ENCODE peak calls at places on chromosomes 7 and 10, in six cellular contexts. B, L, I, F, E and S are unnamed samples.

GRCh38 chr10:112986791-112987190 is 36.7 kb downstream of the TCF7L2 start:
- DNase-seq in E (no peak), B (no peak), I (no peak), L (no peak), F (no peak), S (no peak)

GRCh38 chr7:85699482-85699881 is 512.6 kb upstream of the SEMA3D start:
- DNase-seq in E (no peak), F (no peak), I (no peak), B (no peak), L (no peak), S (no peak)

GRCh38 chr10:21369697-21370096 is 155.8 kb downstream of the SKIDA1 start:
- DNase-seq in E (no peak), F (no peak), L (no peak), B (no peak), I (no peak), S (no peak)

GRCh38 chr10:132301371-132302330 is 6.1 kb downstream of the STK32C start:
- DNase-seq in I (no peak), L (peak; percentile 72), B (no peak), F (no peak), E (no peak), S (no peak)

GRCh38 chr7:1939434-1940401 is 269.6 kb downstream of the ELFN1 start:
- DNase-seq in L (no peak), E (no peak), I (no peak), B (peak; percentile 23), F (no peak), S (no peak)

GRCh38 chr7:51732951-51733350 is 416.3 kb upstream of the COBL start:
- DNase-seq in I (no peak), L (no peak), E (peak; percentile 3), B (no peak), F (no peak), S (no peak)

GRCh38 chr7:99076615-99077014 is 67.3 kb downstream of the SMURF1 start:
- DNase-seq in L (no peak), B (no peak), F (no peak), E (no peak), I (no peak), S (peak; percentile 19)

GRCh38 chr10:95697429-95697828 is 3.7 kb upstream of the TCTN3 start:
- DNase-seq in E (no peak), B (no peak), L (no peak), I (no peak), F (no peak), S (no peak)

GRCh38 chr7:158814637-158815036 is 14.7 kb downstream of the ESYT2 start:
- DNase-seq in I (no peak), E (no peak), B (no peak), L (no peak), F (no peak), S (no peak)

GRCh38 chr10:74991435-74991834 is 120.0 kb upstream of the SAMD8 start:
- DNase-seq in I (no peak), E (peak; percentile 17), F (peak; percentile 45), L (no peak), B (no peak), S (no peak)

GRCh38 chr10:116170815-116171250 is 102.2 kb downstream of the GFRA1 start:
- DNase-seq in E (no peak), L (no peak), F (no peak), B (no peak), I (no peak), S (no peak)

GRCh38 chr10:70445718-70446485 is 4.4 kb upstream of the NODAL start:
- DNase-seq in L (no peak), F (no peak), I (no peak), B (no peak), E (no peak), S (no peak)

GRCh38 chr10:3623746-3624145 is 161.3 kb downstream of the KLF6 start:
- DNase-seq in F (no peak), I (no peak), E (no peak), L (no peak), B (no peak), S (no peak)

GRCh38 chr10:49271346-49271745 is 27.6 kb upstream of the C10orf71 start:
- DNase-seq in B (no peak), I (no peak), L (no peak), F (no peak), E (no peak), S (no peak)

GRCh38 chr10:32413513-32413912 is 32.4 kb upstream of the CCDC7 start:
- DNase-seq in I (no peak), B (no peak), L (no peak), E (no peak), F (no peak), S (no peak)

GRCh38 chr7:29989257-29989995 is at the start of gene SCRN1:
- DNase-seq in B (peak; percentile 73), F (peak; percentile 32), E (peak; percentile 99), I (peak; percentile 29), L (no peak), S (no peak)

GRCh38 chr7:147879116-147879750 is 711.3 kb upstream of the C7orf33 start:
- DNase-seq in F (no peak), B (no peak), E (no peak), L (no peak), I (no peak), S (no peak)

GRCh38 chr7:85714182-85714581 is 527.3 kb upstream of the SEMA3D start:
- DNase-seq in E (no peak), I (no peak), B (no peak), F (no peak), L (no peak), S (no peak)

GRCh38 chr7:27606270-27607209 is 56.1 kb downstream of the HIBADH start:
- DNase-seq in F (no peak), L (no peak), E (no peak), B (no peak), I (no peak), S (no peak)
- TF ChIP-seq EP300 in F (no peak), L (no peak), E (peak; percentile 76), B (no peak), I (no peak), S (no peak)

DNA sequence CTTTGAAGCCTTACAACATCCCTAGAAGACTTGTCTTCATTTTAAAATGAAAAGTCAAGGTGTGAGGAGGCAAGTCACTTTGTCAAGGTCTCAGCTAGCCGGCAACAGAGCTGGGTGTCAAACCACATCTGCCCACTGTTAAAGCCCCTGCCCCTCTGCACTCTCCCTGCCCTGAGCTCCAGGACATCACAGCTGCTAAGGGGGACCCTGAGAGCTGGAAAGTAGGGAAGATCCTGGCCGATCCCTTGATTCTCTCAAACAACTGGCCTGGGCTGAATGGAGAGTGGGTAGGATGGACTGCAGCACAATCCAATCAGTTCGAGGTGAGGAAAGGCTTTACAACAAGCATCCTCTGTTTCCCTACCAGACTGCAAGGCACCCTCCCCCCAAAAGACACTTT is 148.2 kb downstream of the HERPUD2 start:
- DNase-seq in F (no peak), L (no peak), E (no peak), I (no peak), B (no peak), S (peak; percentile 39)
- TF ChIP-seq CTCF in F (no peak), L (no peak), E (no peak), I (no peak), B (no peak), S (no peak)

GRCh38 chr7:50505553-50505952 is 55.4 kb upstream of the FIGNL1 start:
- DNase-seq in E (no peak), I (no peak), F (no peak), L (no peak), B (no peak), S (no peak)

GRCh38 chr7:50504646-50505546 is 54.7 kb upstream of the FIGNL1 start:
- DNase-seq in L (no peak), F (no peak), B (no peak), E (peak; percentile 33), I (no peak), S (no peak)

GRCh38 chr7:50502947-50503346 is 52.8 kb upstream of the FIGNL1 start:
- DNase-seq in E (no peak), I (no peak), F (no peak), L (no peak), B (no peak), S (no peak)

GRCh38 chr7:50499092-50499491 is 48.9 kb upstream of the FIGNL1 start:
- DNase-seq in B (no peak), L (no peak), F (peak; percentile 3), I (no peak), E (no peak), S (peak; percentile 75)

GRCh38 chr7:50502001-50502684 is 52.0 kb upstream of the FIGNL1 start:
- DNase-seq in B (peak; percentile 61), L (no peak), I (no peak), F (no peak), E (no peak), S (no peak)
- TF ChIP-seq EP300 in B (peak; percentile 98), L (peak; percentile 93), I (peak; percentile 99), F (no peak), E (no peak), S (peak; percentile 86)

DNA sequence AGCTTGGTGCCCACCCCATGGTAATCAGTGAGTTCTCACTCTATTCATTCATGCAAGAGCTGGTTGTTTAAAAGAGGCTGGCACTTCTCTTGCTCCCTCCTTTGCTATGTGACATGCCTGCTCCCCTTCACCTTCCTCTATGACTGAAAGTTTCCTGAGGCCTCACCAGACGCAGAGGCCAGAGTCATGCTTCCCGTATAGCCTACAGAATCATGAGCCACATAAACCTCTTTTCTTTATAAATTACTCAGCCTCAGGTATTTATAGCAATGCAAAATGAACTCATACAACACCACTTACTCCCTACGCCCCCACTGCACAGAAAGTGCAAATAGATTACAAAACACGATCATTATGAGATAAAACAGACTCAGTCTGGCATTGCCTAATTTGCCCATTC is 39.0 kb downstream of the SEC61G start:
- DNase-seq in I (no peak), E (no peak), B (no peak), L (no peak), F (no peak), S (no peak)
- TF ChIP-seq CTCF in I (no peak), E (no peak), B (no peak), L (no peak), F (no peak), S (no peak)

DNA sequence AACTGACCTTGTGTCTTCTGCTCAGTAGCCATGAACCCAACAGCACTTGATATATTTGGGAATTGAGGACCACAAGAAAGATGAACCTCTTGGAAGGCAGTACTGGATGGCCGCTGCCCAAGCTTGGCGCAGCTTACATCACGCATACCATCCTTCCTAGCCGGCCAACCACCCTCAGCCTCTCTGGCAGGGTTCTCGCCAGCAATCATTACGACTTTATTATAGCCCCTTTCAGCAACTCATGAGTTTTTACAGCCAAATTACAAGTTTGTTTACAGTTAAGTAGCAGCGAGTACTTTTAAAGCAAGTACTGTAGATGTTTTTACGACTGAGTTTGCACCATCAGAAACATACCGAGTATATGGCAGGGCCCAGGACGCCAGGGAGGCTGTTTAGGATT is 769.1 kb downstream of the SUGCT start:
- DNase-seq in B (no peak), E (no peak), F (no peak), L (no peak), I (no peak), S (no peak)
- TF ChIP-seq EP300 in B (no peak), E (no peak), F (no peak), L (no peak), I (no peak), S (no peak)